ENCODE peak calls at places on chromosomes 7 and 10, in four cellular contexts. L is K562, J is GM12878, Y is HepG2. G is an unnamed sample.

GRCh38 chr7:27535795-27536194 is 126.9 kb downstream of the HIBADH start:
- DNase-seq in L (no peak), J (no peak), Y (no peak), G (no peak)

GRCh38 chr10:6097063-6097462 is 8.2 kb downstream of the RBM17 start:
- DNase-seq in L (no peak), J (no peak), Y (no peak), G (peak; percentile 67)

GRCh38 chr10:115129752-115130151 is 36.6 kb downstream of the ATRNL1 start:
- DNase-seq in L (no peak), J (no peak), Y (peak; percentile 10), G (peak; percentile 57)

GRCh38 chr10:124614003-124614659 is 130.0 kb downstream of the FAM53B start:
- DNase-seq in L (no peak), J (peak; percentile 58), Y (no peak), G (no peak)

GRCh38 chr7:22470981-22471380 is 29.0 kb downstream of the STEAP1B start:
- DNase-seq in L (no peak), J (no peak), Y (no peak), G (no peak)

GRCh38 chr10:97503413-97503812 is 4.7 kb downstream of the UBTD1 start:
- DNase-seq in L (no peak), J (no peak), Y (no peak), G (no peak)

GRCh38 chr7:2260820-2261219 is 18.8 kb downstream of the NUDT1 start:
- DNase-seq in L (no peak), J (no peak), Y (no peak), G (no peak)

GRCh38 chr7:24401628-24402593 is 117.9 kb downstream of the NPY start:
- DNase-seq in L (peak; percentile 12), J (no peak), Y (peak; percentile 31), G (no peak)

GRCh38 chr10:14032406-14032998 is 298.2 kb downstream of the FRMD4A start:
- DNase-seq in L (peak; percentile 83), J (no peak), Y (no peak), G (peak; percentile 88)

GRCh38 chr7:36514289-36515243 is 124.9 kb downstream of the ANLN start:
- DNase-seq in L (no peak), J (no peak), Y (no peak), G (no peak)

GRCh38 chr7:98641646-98642489 is 24.8 kb downstream of the NPTX2 start:
- DNase-seq in L (no peak), J (peak; percentile 87), Y (peak; percentile 21), G (peak; percentile 50)

GRCh38 chr7:90766814-90767564 is 170.9 kb downstream of the CDK14 start:
- DNase-seq in L (no peak), J (no peak), Y (peak; percentile 94), G (no peak)

GRCh38 chr7:46215987-46216567 is 295.0 kb upstream of the IGFBP3 start:
- DNase-seq in L (no peak), J (no peak), Y (peak; percentile 97), G (peak; percentile 35)

GRCh38 chr7:44383566-44383965 is 58.2 kb upstream of the CAMK2B start:
- DNase-seq in L (no peak), J (no peak), Y (no peak), G (no peak)

GRCh38 chr7:66960192-66960591 is 35.2 kb downstream of the SBDS start:
- DNase-seq in L (no peak), J (no peak), Y (no peak), G (no peak)

GRCh38 chr10:112335104-112335840 is 38.6 kb upstream of the ACSL5 start:
- DNase-seq in L (no peak), J (no peak), Y (no peak), G (no peak)

GRCh38 chr7:74338366-74339108 is 49.3 kb downstream of the CLIP2 start:
- DNase-seq in L (no peak), J (no peak), Y (no peak), G (no peak)

GRCh38 chr10:50231515-50232260 is 19.6 kb downstream of the ASAH2 start:
- DNase-seq in L (no peak), J (no peak), Y (no peak), G (no peak)

GRCh38 chr7:51139796-51140195 is 176.8 kb downstream of the COBL start:
- DNase-seq in L (no peak), J (no peak), Y (no peak), G (no peak)

GRCh38 chr7:147509859-147510542 is 1080.6 kb upstream of the C7orf33 start:
- DNase-seq in L (no peak), J (no peak), Y (no peak), G (no peak)

GRCh38 chr10:24519950-24520349 is 203.7 kb downstream of the ARHGAP21 start:
- DNase-seq in L (no peak), J (no peak), Y (no peak), G (peak; percentile 53)

GRCh38 chr7:76049295-76049694 is 1.4 kb downstream of the MDH2 start:
- DNase-seq in L (no peak), J (no peak), Y (no peak), G (peak; percentile 21)

GRCh38 chr10:103676058-103676785 is 179.2 kb downstream of the SH3PXD2A start:
- DNase-seq in L (no peak), J (no peak), Y (no peak), G (no peak)

GRCh38 chr7:109699661-109700060 is 1130.0 kb downstream of the DNAJB9 start:
- DNase-seq in L (no peak), J (no peak), Y (no peak), G (no peak)

GRCh38 chr10:76113952-76114351 is 682.5 kb downstream of the LRMDA start:
- DNase-seq in L (no peak), J (no peak), Y (peak; percentile 23), G (no peak)

GRCh38 chr10:114635797-114636550 is 22.1 kb downstream of the ABLIM1 start:
- DNase-seq in L (no peak), J (no peak), Y (no peak), G (no peak)

GRCh38 chr10:1116696-1117254 is 60.6 kb downstream of the WDR37 start:
- DNase-seq in L (no peak), J (no peak), Y (no peak), G (no peak)

GRCh38 chr7:80908360-80908797 is 10.5 kb downstream of the SEMA3C start:
- DNase-seq in L (no peak), J (no peak), Y (no peak), G (no peak)

GRCh38 chr7:774161-775109 is 47.4 kb upstream of the PRKAR1B start:
- DNase-seq in L (peak; percentile 47), J (no peak), Y (no peak), G (peak; percentile 83)

GRCh38 chr7:116185956-116186355 is 24.4 kb upstream of the TES start:
- DNase-seq in L (no peak), J (no peak), Y (no peak), G (no peak)

GRCh38 chr7:121473645-121474300 is 77.7 kb upstream of the FAM3C start:
- DNase-seq in L (no peak), J (no peak), Y (no peak), G (no peak)

GRCh38 chr10:91104185-91105041 is 116.0 kb upstream of the PCGF5 start:
- DNase-seq in L (peak; percentile 41), J (no peak), Y (no peak), G (no peak)

GRCh38 chr10:69360485-69361302 is 56.0 kb downstream of the TACR2 start:
- DNase-seq in L (no peak), J (no peak), Y (no peak), G (no peak)

GRCh38 chr7:17939670-17940301 is 508 bp downstream of the SNX13 start:
- DNase-seq in L (peak; percentile 52), J (no peak), Y (peak; percentile 13), G (peak; percentile 51)

GRCh38 chr7:21054427-21055133 is 267.9 kb upstream of the SP8 start:
- DNase-seq in L (no peak), J (no peak), Y (no peak), G (no peak)

GRCh38 chr10:72263613-72264241 is 10.0 kb upstream of the DDIT4 start:
- DNase-seq in L (no peak), J (no peak), Y (peak; percentile 86), G (peak; percentile 23)

GRCh38 chr7:155586843-155587440 is 40.6 kb upstream of the CNPY1 start:
- DNase-seq in L (no peak), J (no peak), Y (no peak), G (no peak)
- TF ChIP-seq JUNB in L (no peak), J (no peak), Y (no peak), G (no peak)

GRCh38 chr7:77765906-77766800 is 32.1 kb downstream of the TMEM60 start:
- DNase-seq in L (no peak), J (no peak), Y (peak; percentile 54), G (peak; percentile 34)
- TF ChIP-seq CREB1 in L (no peak), J (no peak), Y (no peak), G (no peak)

GRCh38 chr10:11678074-11678793 is 63.9 kb upstream of the ECHDC3 start:
- DNase-seq in L (no peak), J (peak; percentile 98), Y (peak; percentile 30), G (no peak)
- TF ChIP-seq JUNB in L (no peak), J (peak; percentile 89), Y (no peak), G (no peak)

GRCh38 chr10:47040041-47040491 is 128.8 kb downstream of the PTPN20 start:
- DNase-seq in L (no peak), J (no peak), Y (no peak), G (no peak)
- TF ChIP-seq CREB1 in L (no peak), J (no peak), Y (no peak), G (no peak)

DNA sequence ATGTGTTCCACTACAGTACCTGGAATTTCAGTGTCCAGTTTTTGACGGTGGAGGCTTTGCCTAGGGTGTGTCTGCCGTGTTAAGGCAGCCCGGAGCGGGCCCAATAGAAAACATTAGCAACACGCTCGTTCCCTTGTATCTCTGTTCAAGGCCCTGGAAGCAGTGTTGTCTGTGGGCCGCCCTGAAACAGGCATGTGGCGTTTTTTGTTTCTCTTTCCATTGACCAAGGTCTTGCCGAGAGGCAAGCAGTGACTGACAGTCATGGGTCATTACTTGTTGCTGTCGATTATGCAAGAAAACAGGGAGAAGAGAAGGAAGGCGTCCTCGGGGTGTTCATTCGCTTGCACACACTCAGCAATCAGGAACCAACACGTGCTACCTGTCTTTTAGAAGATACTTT is 92.6 kb downstream of the EZH2 start:
- DNase-seq in L (no peak), J (no peak), Y (no peak), G (no peak)
- TF ChIP-seq JUNB in L (no peak), J (no peak), Y (no peak), G (no peak)

GRCh38 chr10:22630229-22631174 is 83.9 kb downstream of the PIP4K2A start:
- DNase-seq in L (peak; percentile 33), J (peak; percentile 92), Y (no peak), G (no peak)
- TF ChIP-seq CREB1 in L (no peak), J (peak; percentile 71), Y (no peak), G (no peak)

DNA sequence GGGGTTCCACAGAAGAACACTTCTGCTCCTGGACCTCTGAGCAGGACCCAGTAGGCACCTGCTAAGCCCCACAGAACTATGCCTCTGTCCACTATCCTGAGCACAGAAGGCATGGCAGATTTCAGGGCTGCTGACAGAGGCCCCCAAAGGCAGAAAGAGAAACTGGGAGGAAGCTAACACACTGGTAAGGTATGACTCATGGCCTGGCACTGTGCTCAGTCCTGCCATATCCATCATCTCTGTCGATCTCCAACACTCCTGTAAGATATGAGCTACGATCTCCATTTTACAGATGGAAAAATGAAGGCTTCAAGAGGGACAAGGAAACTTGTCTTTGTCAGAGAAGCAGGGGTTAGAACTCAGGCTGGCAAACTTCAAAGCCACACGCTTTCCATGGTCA is 62.2 kb downstream of the GRID1 start:
- DNase-seq in L (no peak), J (no peak), Y (no peak), G (no peak)
- TF ChIP-seq JUNB in L (no peak), J (no peak), Y (no peak), G (no peak)

GRCh38 chr10:48449501-48450232 is 143.2 kb downstream of the MAPK8 start:
- DNase-seq in L (no peak), J (no peak), Y (no peak), G (no peak)
- TF ChIP-seq CREB1 in L (no peak), J (no peak), Y (no peak), G (no peak)